ENCODE peak calls at places on chromosome 12, in five cellular contexts. X is GM13976, H is RWPE1, A is astrocyte of the spinal cord, E is body of pancreas. V is an unnamed sample.

GRCh38 chr12:49923035-49923644 is 19.4 kb upstream of the FAIM2 start:
- DNase-seq in A (no peak), H (no peak), E (no peak), X (no peak), V (no peak)

GRCh38 chr12:13002301-13003097 is 2.4 kb upstream of the HEBP1 start:
- DNase-seq in A (no peak), E (no peak), X (no peak), H (no peak), V (no peak)

GRCh38 chr12:90695415-90695814 is 259.6 kb downstream of the CCER1 start:
- DNase-seq in A (peak), X (no peak), E (no peak), H (no peak), V (no peak)

GRCh38 chr12:49305762-49306161 is 10.8 kb downstream of the PRPH start:
- DNase-seq in E (no peak), H (no peak), X (no peak), A (no peak), V (no peak)

GRCh38 chr12:14554281-14555008 is 13.2 kb downstream of the PLBD1 start:
- DNase-seq in A (no peak), X (no peak), H (peak), E (peak), V (peak)

GRCh38 chr12:108890208-108890607 is 10.3 kb downstream of the DAO start:
- DNase-seq in A (peak), E (no peak), H (peak), X (no peak), V (no peak)

GRCh38 chr12:10211101-10211974 is 1.3 kb upstream of the GABARAPL1 start:
- DNase-seq in H (no peak), X (no peak), E (no peak), A (no peak), V (no peak)

GRCh38 chr12:107748472-107748871 is 12.5 kb downstream of the PRDM4 start:
- DNase-seq in H (peak), X (no peak), E (no peak), A (peak), V (no peak)

GRCh38 chr12:632102-632696 is 31.0 kb downstream of the NINJ2 start:
- DNase-seq in H (peak), X (no peak), A (peak), E (peak), V (peak)

GRCh38 chr12:109277899-109278762 is 31.0 kb downstream of the FOXN4 start:
- DNase-seq in A (no peak), X (no peak), H (peak), E (no peak), V (peak)

GRCh38 chr12:119693006-119693405 is 25.1 kb downstream of the PRKAB1 start:
- DNase-seq in X (no peak), E (peak), A (peak), H (peak), V (peak)

GRCh38 chr12:121158085-121158484 is 25.4 kb downstream of the P2RX7 start:
- DNase-seq in X (no peak), A (no peak), E (no peak), H (no peak), V (no peak)

GRCh38 chr12:24679135-24679534 is 269.8 kb downstream of the BCAT1 start:
- DNase-seq in E (no peak), H (no peak), A (peak), X (no peak), V (peak)

DNA sequence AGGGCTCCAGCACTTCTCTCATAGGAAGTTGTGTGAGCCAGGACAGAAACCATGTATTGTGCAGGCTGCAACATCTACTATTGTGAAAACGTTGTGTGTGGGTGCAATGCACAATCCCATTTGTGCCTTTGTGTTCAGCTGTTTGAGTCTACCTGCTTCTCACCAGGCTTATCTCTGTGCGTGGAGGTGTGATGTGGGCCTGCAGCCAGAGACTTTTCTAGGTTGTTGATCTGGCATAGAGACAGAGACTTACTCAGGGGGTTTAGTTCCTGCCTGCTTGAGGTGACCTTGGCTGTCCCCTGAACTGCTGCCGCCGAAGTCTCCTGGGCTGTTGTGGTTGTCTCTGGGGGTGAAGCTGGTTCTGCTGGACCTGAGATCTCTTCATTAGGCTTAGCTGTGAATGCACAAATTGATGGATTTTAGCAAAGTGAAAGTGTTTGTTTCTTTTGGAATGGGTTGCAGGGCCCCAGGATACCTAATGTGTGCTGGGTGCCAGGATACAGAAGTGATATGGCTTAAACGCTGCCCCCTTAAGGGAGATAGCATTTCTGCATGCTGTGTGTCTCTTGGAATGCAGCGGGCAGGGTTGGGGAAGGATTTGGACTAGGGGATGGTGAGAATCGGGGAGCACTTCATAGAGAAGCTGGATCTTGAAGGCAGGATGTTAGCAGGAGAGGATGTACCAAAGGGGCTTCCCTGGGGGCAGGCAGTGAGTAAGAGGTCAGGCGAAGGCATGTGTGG is 2.5 kb downstream of the LACRT start:
- DNase-seq in E (peak), H (no peak), A (no peak), X (no peak), V (no peak)
- TF ChIP-seq CTCF in E (no peak), H (no peak), A (no peak), X (no peak), V (peak)

DNA sequence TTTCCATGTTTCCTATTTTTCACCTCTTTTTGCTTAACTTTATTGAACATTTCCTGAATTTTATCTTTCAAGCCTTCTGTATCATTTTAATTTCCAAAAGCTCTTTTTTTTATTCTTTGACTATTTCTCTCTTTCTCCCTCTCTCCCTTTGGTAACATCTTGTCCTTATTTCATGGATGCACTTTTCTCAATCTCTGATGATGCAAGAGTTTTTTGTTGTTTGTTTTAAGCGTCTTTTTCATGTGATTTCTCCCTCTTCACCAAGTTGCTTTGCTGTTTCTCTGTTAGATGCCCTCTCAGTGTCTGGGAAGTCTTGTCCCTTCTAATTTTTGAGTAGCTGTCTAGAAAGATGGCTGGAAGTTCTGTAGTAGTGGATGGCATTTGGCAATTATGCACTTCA is 62.6 kb downstream of the ANO6 start:
- DNase-seq in X (no peak), E (no peak), A (no peak), H (no peak), V (no peak)
- TF ChIP-seq CTCF in X (no peak), E (no peak), A (no peak), H (no peak), V (no peak)

DNA sequence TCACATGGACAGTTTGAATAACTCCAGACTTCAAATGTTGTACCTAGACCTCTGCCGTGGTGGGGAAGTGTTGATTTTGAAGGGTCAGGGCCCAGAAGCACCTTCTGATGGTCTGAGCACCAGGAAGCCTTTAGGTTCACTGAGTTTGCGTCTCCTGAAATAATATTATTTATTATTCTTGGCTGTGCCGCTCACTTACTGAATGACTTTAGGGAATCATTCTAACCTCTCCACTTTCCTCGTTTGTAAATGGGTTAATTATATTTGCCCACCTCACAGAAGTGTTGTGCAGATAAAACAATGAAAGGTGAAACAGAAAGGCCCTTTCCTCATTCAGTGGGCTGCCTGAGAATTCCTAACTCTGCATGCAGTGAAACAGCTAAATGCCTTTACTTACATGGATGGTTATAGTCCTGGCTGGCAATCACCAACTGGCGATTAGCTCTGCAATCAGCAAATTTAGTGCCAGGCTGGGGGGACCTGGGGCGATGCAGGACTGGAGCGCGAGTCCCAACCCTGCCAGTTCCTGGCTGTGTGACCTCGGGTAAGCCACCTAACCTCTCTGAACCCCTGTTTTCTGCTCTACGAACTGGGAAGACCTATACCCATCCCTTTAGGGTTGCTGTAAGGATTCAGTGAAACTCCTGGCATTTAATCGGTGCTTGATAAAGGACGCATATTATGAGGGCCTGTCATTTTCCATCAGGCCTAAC is 57.5 kb downstream of the MAP1LC3B2 start:
- DNase-seq in A (no peak), E (no peak), X (no peak), H (no peak), V (no peak)
- TF ChIP-seq CTCF in A (no peak), E (no peak), X (no peak), H (no peak), V (no peak)

GRCh38 chr12:57456145-57456700 is 1.1 kb downstream of the INHBE start:
- DNase-seq in A (peak), E (peak), X (peak), H (no peak), V (no peak)
- TF ChIP-seq CTCF in A (peak), E (peak), X (peak), H (peak), V (peak)

DNA sequence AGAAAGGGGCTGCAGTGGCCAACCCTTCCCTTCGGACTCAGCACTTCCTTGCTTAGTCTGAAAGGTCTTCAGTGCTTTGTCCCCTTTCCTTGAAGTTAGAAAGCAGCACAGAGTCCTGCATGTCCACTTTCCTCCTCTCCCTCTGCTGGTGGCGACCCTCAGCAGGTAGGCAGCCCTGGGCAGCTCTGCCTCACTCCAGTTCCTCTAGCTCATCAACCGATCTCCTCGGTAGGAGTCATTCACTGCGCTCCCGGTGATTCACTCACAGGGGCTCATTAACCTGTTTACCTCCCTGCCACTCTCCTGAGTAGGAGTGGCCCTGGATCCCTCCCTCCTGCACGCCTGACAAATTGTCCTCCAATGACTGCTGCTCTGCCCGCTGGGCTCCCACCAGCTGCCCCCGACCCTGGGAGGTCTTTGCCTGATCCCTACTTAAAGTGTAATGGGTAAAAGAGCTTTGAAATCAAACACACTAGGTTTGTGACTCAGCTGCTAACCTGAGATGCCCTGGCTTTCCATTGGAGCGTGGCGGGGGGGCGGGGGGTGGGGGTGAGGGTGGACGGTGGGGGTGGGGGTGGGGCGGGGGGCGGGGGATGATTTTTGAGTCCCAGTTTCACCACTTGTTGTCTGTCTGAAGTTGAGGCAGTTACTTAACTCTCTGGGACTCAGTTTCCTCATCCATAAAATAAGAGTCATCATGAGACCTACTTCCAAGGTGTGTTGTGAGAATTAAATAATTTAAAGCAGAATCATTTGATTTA is 4.2 kb downstream of the SCNN1A start:
- DNase-seq in A (peak), X (no peak), H (peak), E (peak), V (peak)
- TF ChIP-seq CTCF in A (peak), X (no peak), H (no peak), E (no peak), V (peak)

DNA sequence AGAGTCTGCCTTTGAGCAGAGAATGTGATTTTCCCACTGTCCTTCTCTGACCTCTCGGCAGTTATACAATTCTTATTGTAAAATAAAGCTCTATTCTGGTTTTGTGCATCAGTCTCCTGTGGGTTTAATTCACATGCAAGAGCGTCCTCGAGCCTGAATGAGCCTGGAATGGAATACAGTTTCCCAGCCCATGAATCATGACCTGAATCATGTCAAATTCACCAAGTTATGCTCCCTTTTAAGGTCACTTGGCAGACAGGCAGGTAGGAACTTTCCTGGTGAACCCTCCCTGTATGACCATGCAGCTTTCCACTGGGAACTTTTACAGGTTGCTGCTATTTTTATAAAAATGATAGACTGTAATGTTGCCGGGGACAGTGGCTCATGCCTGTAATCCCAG is 41.7 kb downstream of the BICD1 start:
- DNase-seq in H (peak), A (peak), X (no peak), E (no peak), V (peak)
- TF ChIP-seq CTCF in H (no peak), A (no peak), X (no peak), E (no peak), V (no peak)

GRCh38 chr12:89421093-89421835 is 69.0 kb upstream of the DUSP6 start:
- DNase-seq in E (no peak), H (no peak), X (no peak), A (no peak), V (no peak)
- TF ChIP-seq CTCF in E (no peak), H (no peak), X (no peak), A (peak), V (peak)

DNA sequence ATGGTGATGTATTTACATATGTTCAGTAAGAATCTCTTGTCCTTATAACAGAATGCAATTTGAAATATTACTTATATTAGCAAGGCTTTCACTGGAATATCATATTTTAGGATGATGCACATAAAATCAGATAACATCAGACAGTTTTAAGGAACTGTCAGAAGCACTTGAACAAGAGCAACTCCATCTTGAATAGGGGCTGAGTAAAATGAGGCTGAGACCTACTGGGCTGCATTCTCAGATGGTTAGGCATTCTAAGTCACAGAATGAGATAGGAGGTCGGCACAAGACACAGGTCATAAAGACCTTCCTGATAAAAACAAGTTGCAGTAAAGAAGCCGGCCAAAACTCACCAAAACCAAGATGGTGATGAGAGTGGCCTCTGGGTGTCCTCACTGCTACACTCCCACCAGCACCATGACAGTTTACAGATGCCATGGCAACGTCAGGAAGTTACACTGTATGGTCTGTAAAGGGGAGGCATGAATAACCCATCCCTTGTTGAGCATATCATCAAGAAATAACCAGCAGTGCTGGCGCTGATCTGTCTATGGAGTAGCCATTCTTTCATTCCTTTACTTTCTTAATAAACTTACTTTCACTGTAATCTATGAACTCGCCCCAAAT is 27.6 kb upstream of the ETV6 start:
- DNase-seq in X (no peak), H (no peak), E (no peak), A (no peak), V (no peak)
- TF ChIP-seq CTCF in X (peak), H (no peak), E (no peak), A (peak), V (peak)

GRCh38 chr12:96658075-96658474 is 168.7 kb downstream of the CFAP54 start:
- DNase-seq in A (no peak), E (no peak), H (no peak), X (no peak), V (no peak)

GRCh38 chr12:96648941-96649340 is 159.6 kb downstream of the CFAP54 start:
- DNase-seq in H (no peak), X (no peak), A (no peak), E (no peak), V (no peak)

GRCh38 chr12:96652870-96653269 is 163.5 kb downstream of the CFAP54 start:
- DNase-seq in H (no peak), X (no peak), E (no peak), A (no peak), V (no peak)
- TF ChIP-seq CTCF in H (no peak), X (no peak), E (no peak), A (no peak), V (no peak)

V was measured in epithelial cell of proximal tubule.